ENCODE peak calls at places on chromosomes 5 and 9, in six cellular contexts. Y is fibroblast of lung, G is GM23338, R is MM.1S, S is H1, H is mammary epithelial cell. N is an unnamed sample. For H3K4me1, the result is how much of the 10 kb centered on the place peaks cover.

GRCh38 chr9:86977205-86977835 is 30.0 kb upstream of the GAS1 start:
- DNase-seq in Y (peak), G (no peak), R (no peak), S (no peak), H (peak), N (no peak)

GRCh38 chr5:38347040-38347763 is 88.8 kb downstream of the EGFLAM start:
- DNase-seq in Y (peak), G (no peak), R (no peak), S (no peak), H (peak), N (no peak)

GRCh38 chr5:78912085-78912771 is 72.9 kb downstream of the ARSB start:
- DNase-seq in Y (peak), G (no peak), R (no peak), S (no peak), H (no peak), N (no peak)

GRCh38 chr9:133315997-133316396 is 20.0 kb downstream of the SURF6 start:
- DNase-seq in Y (no peak), G (no peak), R (no peak), S (no peak), H (no peak), N (no peak)

GRCh38 chr9:99433555-99433954 is 211.5 kb downstream of the SEC61B start:
- DNase-seq in Y (peak), G (no peak), R (no peak), S (peak), H (peak), N (peak)

GRCh38 chr9:135490166-135490870 is 10.2 kb upstream of the MRPS2 start:
- DNase-seq in Y (no peak), G (no peak), R (no peak), S (no peak), H (no peak), N (no peak)

GRCh38 chr9:134063088-134063875 is 4.5 kb downstream of the BRD3 start:
- DNase-seq in Y (no peak), G (no peak), R (no peak), S (no peak), H (no peak), N (no peak)

GRCh38 chr9:121743441-121744001 is 92.1 kb downstream of the DAB2IP start:
- DNase-seq in Y (peak), G (peak), R (no peak), S (no peak), H (peak), N (no peak)

DNA sequence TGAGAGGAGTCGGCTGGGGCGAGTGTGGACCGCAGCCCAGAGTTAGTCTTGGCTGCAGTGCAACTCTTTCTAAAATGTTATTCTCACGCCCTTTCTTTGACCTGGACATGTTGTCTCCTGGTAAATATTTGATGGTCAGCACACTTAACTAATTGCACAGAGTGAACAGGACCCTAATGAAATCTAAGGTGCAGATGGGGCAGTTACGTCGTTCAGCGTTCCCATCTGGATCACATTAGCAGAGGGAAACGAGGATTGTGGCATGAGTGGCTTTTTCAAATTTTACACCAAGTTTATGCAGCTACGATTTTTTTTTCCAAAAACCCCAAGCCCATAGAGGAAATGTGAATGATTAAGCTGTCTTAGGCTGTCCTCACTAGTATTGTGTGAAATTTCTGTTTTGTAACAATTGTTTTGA is 478 bp downstream of the C9orf85 start:
- DNase-seq in Y (peak), G (no peak), R (no peak), S (no peak), H (no peak), N (peak)
- TF ChIP-seq EZH2 in Y (no peak), G (no peak), R (no peak), S (no peak), H (no peak), N (no peak)

DNA sequence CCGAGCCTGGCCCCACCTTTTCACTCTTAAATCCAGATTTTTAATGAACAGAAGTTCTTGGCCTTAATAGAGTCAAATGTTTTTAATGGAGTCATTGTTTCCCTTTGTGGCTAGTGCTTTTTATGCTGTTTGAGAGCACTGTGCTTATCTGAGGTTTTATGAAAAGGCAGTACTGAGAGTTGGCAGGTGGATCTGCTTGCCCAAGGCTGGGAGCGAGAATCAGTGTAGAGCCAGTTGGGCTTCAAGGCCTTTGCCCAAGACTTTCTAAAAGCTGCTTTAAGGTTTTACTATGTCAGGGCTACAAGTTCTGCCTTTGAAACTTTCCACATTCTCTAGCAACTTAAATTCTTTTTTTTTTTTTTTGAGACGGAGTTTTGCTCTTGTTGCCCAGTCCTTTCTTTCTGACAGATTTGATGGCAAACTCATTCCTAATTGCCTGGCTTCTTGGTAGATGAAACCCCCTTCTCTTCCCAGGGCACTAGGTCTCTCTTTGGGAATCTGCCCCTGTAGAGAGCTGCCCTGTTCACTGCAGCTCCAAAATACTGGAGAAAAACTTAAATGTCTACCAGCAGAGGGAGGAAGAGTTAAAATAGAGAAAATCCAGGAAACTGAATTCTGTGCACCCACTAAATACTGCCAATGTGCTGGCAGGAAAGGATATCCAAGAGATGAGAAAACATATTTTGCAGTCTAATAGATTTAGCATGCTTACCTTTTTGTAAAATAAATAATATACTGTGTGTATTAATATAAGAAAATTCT is 36.9 kb upstream of the CDK20 start:
- DNase-seq in Y (peak), G (peak), R (no peak), S (no peak), H (no peak), N (peak)
- TF ChIP-seq CTCF in Y (peak), G (peak), R (no peak), S (no peak), H (peak), N (peak)

DNA sequence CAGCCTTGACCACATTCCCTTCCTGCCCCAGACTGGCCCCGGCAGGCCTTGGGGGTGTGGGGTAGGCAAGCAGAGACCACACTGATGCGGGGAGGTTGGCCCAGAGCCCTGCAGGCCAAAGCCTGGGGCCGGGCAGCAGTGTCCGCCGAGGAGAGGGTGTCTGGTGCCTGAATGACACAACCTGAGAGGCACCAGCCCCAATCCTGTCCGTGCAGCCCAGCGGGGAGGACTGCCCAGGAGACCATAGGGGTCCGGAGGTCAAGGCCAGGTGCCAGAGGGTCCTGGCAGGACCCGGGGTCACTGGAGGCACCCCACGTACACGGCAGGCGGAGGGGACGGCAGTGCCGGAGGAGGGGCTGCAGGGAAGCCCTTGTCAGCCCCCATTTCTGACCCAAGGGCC is 5.6 kb upstream of the PTGDS start:
- DNase-seq in Y (no peak), G (no peak), R (no peak), S (no peak), H (no peak), N (no peak)
- H3K4me1 ChIP-seq in Y (under half), G (under half), R (under half), S (under half), H (under half), N (under half)

DNA sequence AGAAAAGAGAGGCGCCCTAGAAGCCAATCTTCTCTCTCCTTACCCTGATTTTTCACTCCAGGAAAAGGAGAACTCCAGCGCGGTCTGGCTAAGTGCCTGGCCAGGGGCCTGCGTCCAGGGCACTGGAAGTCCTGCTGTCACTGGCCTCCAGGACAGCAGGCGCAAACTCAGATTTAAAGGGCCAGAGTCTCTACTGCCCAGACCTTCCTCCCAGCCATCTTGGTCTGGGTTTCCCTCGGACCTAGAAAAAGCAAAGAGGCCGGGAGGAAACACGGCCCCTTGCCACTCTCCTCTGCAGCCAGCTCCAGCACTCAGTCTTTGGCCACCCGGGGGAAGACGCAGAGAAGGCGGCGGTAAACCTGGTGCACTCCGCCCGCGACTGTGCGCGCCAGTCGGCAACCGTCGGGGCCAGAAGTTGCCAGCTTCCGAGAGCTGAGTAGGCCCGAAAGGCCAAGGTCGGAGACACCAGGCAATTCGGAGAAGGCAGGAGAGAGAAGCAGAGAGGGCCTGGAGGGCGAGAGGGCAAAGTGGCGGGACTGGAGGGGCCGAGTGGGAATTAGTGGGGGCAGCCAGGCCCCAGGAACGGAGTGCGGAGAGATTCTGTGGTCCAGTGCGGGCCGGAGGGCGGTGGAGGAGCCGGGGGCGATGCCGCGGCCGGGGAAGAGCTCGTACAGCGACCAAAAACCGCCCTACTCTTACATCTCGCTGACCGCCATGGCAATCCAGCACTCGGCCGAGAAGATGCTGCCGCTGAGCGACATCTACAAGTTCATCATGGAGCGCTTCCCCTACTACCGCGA is at the start of gene FOXB2:
- DNase-seq in Y (no peak), G (peak), R (no peak), S (no peak), H (no peak), N (no peak)
- TF ChIP-seq EZH2 in Y (peak), G (peak), R (no peak), S (peak), H (peak), N (peak)

GRCh38 chr5:35230043-35230611 is at the start of gene PRLR:
- DNase-seq in Y (peak), G (peak), R (no peak), S (no peak), H (peak), N (peak)

GRCh38 chr5:35233121-35233520 is 2.8 kb upstream of the PRLR start:
- DNase-seq in Y (no peak), G (no peak), R (no peak), S (no peak), H (no peak), N (no peak)

GRCh38 chr5:35228304-35228703 is 2.0 kb downstream of the PRLR start:
- DNase-seq in Y (no peak), G (no peak), R (no peak), S (no peak), H (no peak), N (no peak)

GRCh38 chr5:35232124-35232523 is 1.8 kb upstream of the PRLR start:
- DNase-seq in Y (no peak), G (no peak), R (no peak), S (no peak), H (no peak), N (no peak)

GRCh38 chr5:35229076-35230042 is 928 bp downstream of the PRLR start:
- DNase-seq in Y (no peak), G (peak), R (peak), S (peak), H (peak), N (no peak)
- TF ChIP-seq CTCF in Y (no peak), G (peak), R (peak), S (no peak), H (no peak), N (no peak)

GRCh38 chr9:97868859-97869258 is 15.8 kb downstream of the FOXE1 start:
- DNase-seq in Y (no peak), G (peak), R (no peak), S (no peak), H (no peak), N (no peak)

GRCh38 chr9:97863314-97863713 is 10.3 kb downstream of the FOXE1 start:
- DNase-seq in Y (no peak), G (no peak), R (no peak), S (no peak), H (no peak), N (no peak)

GRCh38 chr9:97866300-97866699 is 13.3 kb downstream of the FOXE1 start:
- DNase-seq in Y (no peak), G (no peak), R (no peak), S (no peak), H (no peak), N (no peak)

GRCh38 chr9:97864396-97864795 is 11.4 kb downstream of the FOXE1 start:
- DNase-seq in Y (no peak), G (no peak), R (no peak), S (no peak), H (no peak), N (no peak)

GRCh38 chr9:97866848-97867247 is 13.8 kb downstream of the FOXE1 start:
- DNase-seq in Y (no peak), G (no peak), R (no peak), S (no peak), H (no peak), N (no peak)
- H3K4me1 ChIP-seq in Y (under half), G (under half), R (under half), S (under half), H (under half), N (under half)

DNA sequence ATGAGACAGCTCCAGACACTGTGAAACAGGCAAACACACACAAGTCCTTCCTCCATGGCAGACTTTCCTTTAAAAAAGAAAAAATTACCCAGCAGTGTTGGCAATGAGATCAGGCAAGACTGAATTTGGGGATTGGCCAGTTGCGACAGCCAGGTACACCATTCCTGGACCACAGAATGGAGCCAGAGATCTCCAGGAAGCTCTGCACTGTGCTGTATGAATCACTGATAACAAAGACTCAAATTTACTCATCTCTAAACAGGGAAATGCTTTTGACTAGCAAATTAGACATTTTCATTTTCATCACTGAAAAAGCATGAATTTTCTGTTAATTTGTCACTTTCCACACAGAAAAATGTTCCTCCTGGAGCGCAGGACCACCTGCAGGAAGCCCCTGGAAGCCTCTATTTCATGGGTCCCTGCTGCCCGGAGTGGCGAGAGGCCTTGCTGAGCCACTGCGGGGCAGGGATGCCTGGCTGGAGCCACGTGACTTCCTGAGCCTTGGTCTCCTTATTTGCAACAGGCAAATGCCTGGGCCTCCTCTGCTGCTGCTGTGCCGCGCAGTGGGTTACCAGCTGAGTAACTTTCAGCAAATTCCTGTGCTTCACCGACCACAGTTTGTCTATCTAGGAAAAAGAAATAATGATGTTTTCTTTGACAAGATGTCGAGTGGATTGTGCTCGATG is 185.9 kb upstream of the ZNF618 start:
- DNase-seq in Y (no peak), G (peak), R (no peak), S (no peak), H (no peak), N (no peak)
- TF ChIP-seq EZH2 in Y (no peak), G (no peak), R (no peak), S (no peak), H (no peak), N (no peak)

N was measured in A673.